ENCODE peak calls at places on chromosomes 6 and 20, in four cellular contexts. One of them, this sample, is unnamed. For H3K9me3, the result is how much of the 10 kb centered on the place peaks cover.

GRCh38 chr6:128725271-128726233 is 157.4 kb upstream of the LAMA2 start:
- DNase-seq in keratinocyte: no peak
- DNase-seq in BE2C: peak
- DNase-seq in GM23248: peak
- DNase-seq in this sample: no peak

GRCh38 chr6:153058909-153059308 is 56.4 kb upstream of the MTRF1L start:
- DNase-seq in keratinocyte: no peak
- DNase-seq in BE2C: no peak
- DNase-seq in GM23248: no peak
- DNase-seq in this sample: no peak

GRCh38 chr6:154604120-154604519 is 93.6 kb upstream of the CNKSR3 start:
- DNase-seq in keratinocyte: no peak
- DNase-seq in BE2C: no peak
- DNase-seq in GM23248: no peak
- DNase-seq in this sample: no peak

GRCh38 chr6:37339911-37340638 is 13.7 kb upstream of the RNF8 start:
- DNase-seq in keratinocyte: no peak
- DNase-seq in BE2C: no peak
- DNase-seq in GM23248: no peak
- DNase-seq in this sample: no peak

GRCh38 chr6:144395014-144395413 is 109.9 kb downstream of the UTRN start:
- DNase-seq in keratinocyte: no peak
- DNase-seq in BE2C: no peak
- DNase-seq in GM23248: peak
- DNase-seq in this sample: no peak

GRCh38 chr6:43508481-43509141 is 1.5 kb downstream of the LRRC73 start:
- DNase-seq in keratinocyte: no peak
- DNase-seq in BE2C: no peak
- DNase-seq in GM23248: no peak
- DNase-seq in this sample: no peak

GRCh38 chr20:20273281-20273680 is 94.6 kb upstream of the INSM1 start:
- DNase-seq in keratinocyte: no peak
- DNase-seq in BE2C: no peak
- DNase-seq in GM23248: peak
- DNase-seq in this sample: no peak

GRCh38 chr6:52286798-52287432 is 2.4 kb upstream of the MCM3 start:
- DNase-seq in keratinocyte: peak
- DNase-seq in BE2C: peak
- DNase-seq in GM23248: peak
- DNase-seq in this sample: peak

GRCh38 chr6:25392372-25392771 is 113.2 kb downstream of the CARMIL1 start:
- DNase-seq in keratinocyte: no peak
- DNase-seq in BE2C: no peak
- DNase-seq in GM23248: peak
- DNase-seq in this sample: no peak

GRCh38 chr6:46677314-46677654 is 10.4 kb upstream of the TDRD6 start:
- DNase-seq in keratinocyte: no peak
- DNase-seq in BE2C: no peak
- DNase-seq in GM23248: peak
- DNase-seq in this sample: no peak

GRCh38 chr20:47931002-47931401 is 145.7 kb upstream of the SULF2 start:
- DNase-seq in keratinocyte: no peak
- DNase-seq in BE2C: no peak
- DNase-seq in GM23248: no peak
- DNase-seq in this sample: no peak

GRCh38 chr6:22804620-22805271 is 235.4 kb downstream of the HDGFL1 start:
- DNase-seq in keratinocyte: no peak
- DNase-seq in BE2C: no peak
- DNase-seq in GM23248: no peak
- DNase-seq in this sample: no peak

GRCh38 chr20:21166801-21167200 is 40.9 kb downstream of the KIZ start:
- DNase-seq in keratinocyte: no peak
- DNase-seq in BE2C: no peak
- DNase-seq in GM23248: no peak
- DNase-seq in this sample: no peak

GRCh38 chr20:53914861-53915458 is 155.4 kb downstream of the BCAS1 start:
- DNase-seq in keratinocyte: no peak
- DNase-seq in BE2C: no peak
- DNase-seq in GM23248: no peak
- DNase-seq in this sample: no peak

GRCh38 chr6:118464620-118465019 is 83.5 kb upstream of the PLN start:
- DNase-seq in keratinocyte: no peak
- DNase-seq in BE2C: no peak
- DNase-seq in GM23248: no peak
- DNase-seq in this sample: no peak

GRCh38 chr6:161830866-161831600 is 557.2 kb upstream of the AGPAT4 start:
- DNase-seq in keratinocyte: no peak
- DNase-seq in BE2C: no peak
- DNase-seq in GM23248: no peak
- DNase-seq in this sample: no peak

GRCh38 chr20:35583636-35584560 is 31.7 kb upstream of the SPAG4 start:
- DNase-seq in keratinocyte: no peak
- DNase-seq in BE2C: no peak
- DNase-seq in GM23248: no peak
- DNase-seq in this sample: no peak

DNA sequence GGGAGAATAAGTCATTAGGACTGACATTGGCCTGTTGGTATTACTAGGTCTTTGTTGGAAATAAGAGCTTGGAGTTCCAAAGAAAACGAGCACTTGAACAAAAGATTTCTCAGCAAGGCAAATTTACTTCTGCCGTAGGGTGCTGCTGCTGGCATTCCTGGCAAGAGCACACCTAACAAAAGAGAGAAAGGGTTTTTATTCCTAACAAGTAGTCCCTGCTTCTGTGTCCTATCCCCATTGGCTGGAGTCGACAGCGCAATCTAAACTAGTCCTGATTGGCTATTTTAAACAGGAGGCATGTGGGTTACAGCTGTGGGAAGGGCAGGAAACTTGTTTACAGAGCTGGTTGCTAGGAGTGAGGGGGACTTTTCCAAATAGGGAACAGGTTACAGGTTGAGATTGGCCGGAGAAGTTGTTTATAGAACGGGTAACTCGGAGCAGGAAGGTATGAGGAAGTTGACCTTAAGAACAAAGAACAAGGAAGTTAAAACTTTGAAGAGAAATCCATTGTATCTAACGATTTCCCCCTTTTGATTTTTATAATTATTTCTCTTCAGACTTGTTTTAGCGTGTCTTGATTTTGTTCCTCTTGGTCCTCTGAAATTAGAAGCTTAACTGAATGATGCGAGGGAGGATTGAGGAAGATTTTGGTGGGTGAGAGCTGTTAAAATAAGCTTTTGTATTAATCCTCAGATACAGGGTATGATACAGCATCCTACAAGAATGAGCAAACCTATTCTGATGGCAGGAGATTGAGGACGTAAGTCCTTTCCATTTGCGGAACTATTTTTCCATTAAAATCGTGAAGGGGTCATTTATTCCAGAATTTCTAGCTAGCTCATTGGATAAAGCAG is 3.4 kb upstream of the ZNFX1 start:
- DNase-seq in keratinocyte: peak
- DNase-seq in BE2C: peak
- DNase-seq in GM23248: peak
- DNase-seq in this sample: no peak
- H3K9me3 ChIP-seq in keratinocyte: under half
- H3K9me3 ChIP-seq in BE2C: under half
- H3K9me3 ChIP-seq in GM23248: under half
- H3K9me3 ChIP-seq in this sample: under half

GRCh38 chr6:137490506-137490905 is 3.7 kb downstream of the OLIG3 start:
- DNase-seq in keratinocyte: no peak
- DNase-seq in BE2C: no peak
- DNase-seq in GM23248: no peak
- DNase-seq in this sample: no peak

GRCh38 chr6:137492771-137493217 is 1.4 kb downstream of the OLIG3 start:
- DNase-seq in keratinocyte: no peak
- DNase-seq in BE2C: no peak
- DNase-seq in GM23248: no peak
- DNase-seq in this sample: no peak

GRCh38 chr6:137492289-137492688 is 1.9 kb downstream of the OLIG3 start:
- DNase-seq in keratinocyte: no peak
- DNase-seq in BE2C: no peak
- DNase-seq in GM23248: no peak
- DNase-seq in this sample: no peak

GRCh38 chr6:137490961-137491360 is 3.2 kb downstream of the OLIG3 start:
- DNase-seq in keratinocyte: no peak
- DNase-seq in BE2C: no peak
- DNase-seq in GM23248: no peak
- DNase-seq in this sample: no peak

DNA sequence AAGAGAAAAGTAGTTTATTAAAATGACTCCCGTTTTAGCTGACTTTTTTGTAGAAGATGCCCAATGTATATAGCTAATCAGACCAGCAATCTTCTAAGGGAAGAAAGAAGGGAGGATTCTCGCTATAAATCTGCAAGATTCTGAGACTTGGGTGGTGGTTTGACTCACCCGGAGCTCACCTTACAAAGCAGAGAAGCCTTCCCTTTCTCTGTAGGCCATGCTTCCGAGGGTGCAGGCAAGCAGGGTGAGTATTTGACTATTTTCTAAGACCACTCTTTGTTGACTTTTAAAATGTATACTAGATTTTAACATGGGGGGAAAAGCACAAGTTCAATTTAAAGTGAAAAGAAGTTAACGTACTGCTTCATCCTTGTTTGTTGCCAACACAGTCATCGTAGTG is 2.7 kb downstream of the OLIG3 start:
- DNase-seq in keratinocyte: no peak
- DNase-seq in BE2C: no peak
- DNase-seq in GM23248: no peak
- DNase-seq in this sample: no peak
- H3K9me3 ChIP-seq in keratinocyte: under half
- H3K9me3 ChIP-seq in BE2C: under half
- H3K9me3 ChIP-seq in GM23248: under half
- H3K9me3 ChIP-seq in this sample: under half

GRCh38 chr20:29349836-29350235 is 1907.6 kb upstream of the DEFB115 start:
- DNase-seq in keratinocyte: no peak
- DNase-seq in BE2C: no peak
- DNase-seq in GM23248: no peak
- DNase-seq in this sample: no peak
- H3K9me3 ChIP-seq in keratinocyte: under half
- H3K9me3 ChIP-seq in BE2C: under half
- H3K9me3 ChIP-seq in GM23248: under half
- H3K9me3 ChIP-seq in this sample: under half

DNA sequence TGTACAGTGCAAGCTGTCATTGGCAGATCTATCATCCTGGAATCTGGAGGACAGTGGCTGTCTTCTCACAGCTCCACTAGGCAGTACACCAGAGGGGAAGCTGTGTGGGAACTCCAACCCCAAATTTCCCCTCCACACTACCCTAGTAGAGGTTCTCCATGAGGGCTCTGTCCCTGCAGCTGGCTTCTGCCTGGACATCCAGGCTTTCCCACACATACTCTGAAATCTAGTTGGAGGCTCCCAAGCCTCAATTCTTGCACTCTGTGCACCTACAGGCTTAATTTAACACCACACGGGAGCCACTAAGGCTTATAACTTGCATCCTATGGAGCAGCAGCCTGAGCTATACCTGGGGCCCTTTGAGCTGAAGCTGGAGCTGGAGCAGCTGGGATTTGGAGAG is 43.0 kb upstream of the TRIM39 start:
- DNase-seq in keratinocyte: no peak
- DNase-seq in BE2C: no peak
- DNase-seq in GM23248: no peak
- DNase-seq in this sample: no peak
- H3K9me3 ChIP-seq in keratinocyte: under half
- H3K9me3 ChIP-seq in BE2C: under half
- H3K9me3 ChIP-seq in GM23248: under half
- H3K9me3 ChIP-seq in this sample: under half

GRCh38 chr6:90431521-90432407 is 135.1 kb upstream of the BACH2 start:
- DNase-seq in keratinocyte: no peak
- DNase-seq in BE2C: no peak
- DNase-seq in GM23248: no peak
- DNase-seq in this sample: no peak

GRCh38 chr6:90428514-90428913 is 131.9 kb upstream of the BACH2 start:
- DNase-seq in keratinocyte: peak
- DNase-seq in BE2C: no peak
- DNase-seq in GM23248: no peak
- DNase-seq in this sample: no peak

GRCh38 chr6:90432937-90433336 is 136.3 kb upstream of the BACH2 start:
- DNase-seq in keratinocyte: no peak
- DNase-seq in BE2C: no peak
- DNase-seq in GM23248: no peak
- DNase-seq in this sample: no peak

GRCh38 chr6:90432408-90432775 is 135.7 kb upstream of the BACH2 start:
- DNase-seq in keratinocyte: no peak
- DNase-seq in BE2C: no peak
- DNase-seq in GM23248: no peak
- DNase-seq in this sample: no peak

GRCh38 chr6:90429713-90430112 is 133.1 kb upstream of the BACH2 start:
- DNase-seq in keratinocyte: no peak
- DNase-seq in BE2C: no peak
- DNase-seq in GM23248: no peak
- DNase-seq in this sample: no peak
- H3K9me3 ChIP-seq in keratinocyte: under half
- H3K9me3 ChIP-seq in BE2C: under half
- H3K9me3 ChIP-seq in GM23248: under half
- H3K9me3 ChIP-seq in this sample: under half

GRCh38 chr6:159615923-159616322 is 77.1 kb downstream of the SOD2 start:
- DNase-seq in keratinocyte: no peak
- DNase-seq in BE2C: no peak
- DNase-seq in GM23248: no peak
- DNase-seq in this sample: no peak

GRCh38 chr6:159616456-159616855 is 76.6 kb downstream of the SOD2 start:
- DNase-seq in keratinocyte: no peak
- DNase-seq in BE2C: no peak
- DNase-seq in GM23248: no peak
- DNase-seq in this sample: no peak

GRCh38 chr6:159623156-159623555 is 69.9 kb downstream of the SOD2 start:
- DNase-seq in keratinocyte: no peak
- DNase-seq in BE2C: no peak
- DNase-seq in GM23248: no peak
- DNase-seq in this sample: no peak

GRCh38 chr6:159617444-159617843 is 75.6 kb downstream of the SOD2 start:
- DNase-seq in keratinocyte: no peak
- DNase-seq in BE2C: no peak
- DNase-seq in GM23248: no peak
- DNase-seq in this sample: no peak
- H3K9me3 ChIP-seq in keratinocyte: under half
- H3K9me3 ChIP-seq in BE2C: under half
- H3K9me3 ChIP-seq in GM23248: under half
- H3K9me3 ChIP-seq in this sample: under half

This sample was measured in lung.